ENCODE peak calls at places on chromosomes 5 and 9, in eight cellular contexts. One of them, this sample, is unnamed. For H3K4me1, the result is how much of the 10 kb centered on the place peaks cover.

GRCh38 chr5:134113908-134114875 is at the start of gene TCF7:
- DNase-seq in fibroblast of lung: peak
- DNase-seq in endodermal cell: peak
- DNase-seq in OCI-LY7: peak
- DNase-seq in body of pancreas: peak
- DNase-seq in heart left ventricle: peak
- DNase-seq in A673: peak
- DNase-seq in upper lobe of right lung: peak
- DNase-seq in this sample: peak

GRCh38 chr9:14372437-14373318 is 58.7 kb upstream of the NFIB start:
- DNase-seq in fibroblast of lung: peak
- DNase-seq in endodermal cell: peak
- DNase-seq in OCI-LY7: no peak
- DNase-seq in body of pancreas: peak
- DNase-seq in heart left ventricle: peak
- DNase-seq in A673: peak
- DNase-seq in upper lobe of right lung: no peak
- DNase-seq in this sample: no peak

GRCh38 chr9:36995927-36996471 is 38.1 kb downstream of the PAX5 start:
- DNase-seq in fibroblast of lung: peak
- DNase-seq in endodermal cell: peak
- DNase-seq in OCI-LY7: peak
- DNase-seq in body of pancreas: peak
- DNase-seq in heart left ventricle: peak
- DNase-seq in A673: peak
- DNase-seq in upper lobe of right lung: peak
- DNase-seq in this sample: peak

GRCh38 chr5:108521011-108521700 is 139.3 kb upstream of the FBXL17 start:
- DNase-seq in fibroblast of lung: no peak
- DNase-seq in endodermal cell: no peak
- DNase-seq in OCI-LY7: peak
- DNase-seq in body of pancreas: no peak
- DNase-seq in heart left ventricle: no peak
- DNase-seq in A673: no peak
- DNase-seq in upper lobe of right lung: no peak
- DNase-seq in this sample: no peak

GRCh38 chr5:5139358-5140050 is 626 bp upstream of the ADAMTS16 start:
- DNase-seq in fibroblast of lung: no peak
- DNase-seq in endodermal cell: no peak
- DNase-seq in OCI-LY7: no peak
- DNase-seq in body of pancreas: peak
- DNase-seq in heart left ventricle: no peak
- DNase-seq in A673: no peak
- DNase-seq in upper lobe of right lung: no peak
- DNase-seq in this sample: peak

GRCh38 chr5:34789021-34789531 is 49.9 kb upstream of the TTC23L start:
- DNase-seq in fibroblast of lung: peak
- DNase-seq in endodermal cell: no peak
- DNase-seq in OCI-LY7: no peak
- DNase-seq in body of pancreas: no peak
- DNase-seq in heart left ventricle: peak
- DNase-seq in A673: no peak
- DNase-seq in upper lobe of right lung: no peak
- DNase-seq in this sample: no peak

GRCh38 chr5:150113047-150113744 is 26.8 kb upstream of the CSF1R start:
- DNase-seq in fibroblast of lung: no peak
- DNase-seq in endodermal cell: peak
- DNase-seq in OCI-LY7: no peak
- DNase-seq in body of pancreas: no peak
- DNase-seq in heart left ventricle: no peak
- DNase-seq in A673: no peak
- DNase-seq in upper lobe of right lung: peak
- DNase-seq in this sample: no peak

GRCh38 chr5:65769539-65769938 is 47.5 kb downstream of the NLN start:
- DNase-seq in fibroblast of lung: peak
- DNase-seq in endodermal cell: no peak
- DNase-seq in OCI-LY7: no peak
- DNase-seq in body of pancreas: no peak
- DNase-seq in heart left ventricle: no peak
- DNase-seq in A673: no peak
- DNase-seq in upper lobe of right lung: no peak
- DNase-seq in this sample: no peak

GRCh38 chr5:59988396-59988795 is 94.9 kb upstream of the PDE4D start:
- DNase-seq in fibroblast of lung: no peak
- DNase-seq in endodermal cell: no peak
- DNase-seq in OCI-LY7: no peak
- DNase-seq in body of pancreas: no peak
- DNase-seq in heart left ventricle: no peak
- DNase-seq in A673: no peak
- DNase-seq in upper lobe of right lung: no peak
- DNase-seq in this sample: no peak

GRCh38 chr5:108842260-108842659 is 94.6 kb downstream of the FER start:
- DNase-seq in fibroblast of lung: no peak
- DNase-seq in endodermal cell: no peak
- DNase-seq in OCI-LY7: no peak
- DNase-seq in body of pancreas: no peak
- DNase-seq in heart left ventricle: no peak
- DNase-seq in A673: no peak
- DNase-seq in upper lobe of right lung: no peak
- DNase-seq in this sample: no peak

GRCh38 chr9:137759117-137759516 is 118.5 kb upstream of the CACNA1B start:
- DNase-seq in fibroblast of lung: no peak
- DNase-seq in endodermal cell: no peak
- DNase-seq in OCI-LY7: no peak
- DNase-seq in body of pancreas: no peak
- DNase-seq in heart left ventricle: no peak
- DNase-seq in A673: no peak
- DNase-seq in upper lobe of right lung: no peak
- DNase-seq in this sample: no peak

GRCh38 chr5:155451106-155451505 is 437.6 kb downstream of the KIF4B start:
- DNase-seq in fibroblast of lung: no peak
- DNase-seq in endodermal cell: no peak
- DNase-seq in OCI-LY7: no peak
- DNase-seq in body of pancreas: no peak
- DNase-seq in heart left ventricle: no peak
- DNase-seq in A673: no peak
- DNase-seq in upper lobe of right lung: no peak
- DNase-seq in this sample: no peak

GRCh38 chr5:98816574-98817222 is 43.2 kb downstream of the RGMB start:
- DNase-seq in fibroblast of lung: peak
- DNase-seq in endodermal cell: no peak
- DNase-seq in OCI-LY7: no peak
- DNase-seq in body of pancreas: peak
- DNase-seq in heart left ventricle: no peak
- DNase-seq in A673: no peak
- DNase-seq in upper lobe of right lung: peak
- DNase-seq in this sample: no peak

GRCh38 chr5:177500685-177501522 is 3.5 kb upstream of the PDLIM7 start:
- DNase-seq in fibroblast of lung: peak
- DNase-seq in endodermal cell: peak
- DNase-seq in OCI-LY7: peak
- DNase-seq in body of pancreas: peak
- DNase-seq in heart left ventricle: peak
- DNase-seq in A673: peak
- DNase-seq in upper lobe of right lung: peak
- DNase-seq in this sample: peak

GRCh38 chr5:18797241-18797640 is 1163.0 kb downstream of the TAF11L14 start:
- DNase-seq in fibroblast of lung: no peak
- DNase-seq in endodermal cell: peak
- DNase-seq in OCI-LY7: no peak
- DNase-seq in body of pancreas: no peak
- DNase-seq in heart left ventricle: no peak
- DNase-seq in A673: no peak
- DNase-seq in upper lobe of right lung: no peak
- DNase-seq in this sample: no peak

GRCh38 chr5:18798058-18798457 is 1163.8 kb downstream of the TAF11L14 start:
- DNase-seq in fibroblast of lung: no peak
- DNase-seq in endodermal cell: peak
- DNase-seq in OCI-LY7: no peak
- DNase-seq in body of pancreas: no peak
- DNase-seq in heart left ventricle: no peak
- DNase-seq in A673: no peak
- DNase-seq in upper lobe of right lung: no peak
- DNase-seq in this sample: no peak

GRCh38 chr5:18799482-18800128 is 1165.3 kb downstream of the TAF11L14 start:
- DNase-seq in fibroblast of lung: no peak
- DNase-seq in endodermal cell: peak
- DNase-seq in OCI-LY7: no peak
- DNase-seq in body of pancreas: no peak
- DNase-seq in heart left ventricle: no peak
- DNase-seq in A673: no peak
- DNase-seq in upper lobe of right lung: no peak
- DNase-seq in this sample: no peak

GRCh38 chr5:18802336-18802735 is 1168.1 kb downstream of the TAF11L14 start:
- DNase-seq in fibroblast of lung: no peak
- DNase-seq in endodermal cell: no peak
- DNase-seq in OCI-LY7: no peak
- DNase-seq in body of pancreas: no peak
- DNase-seq in heart left ventricle: no peak
- DNase-seq in A673: no peak
- DNase-seq in upper lobe of right lung: no peak
- DNase-seq in this sample: no peak

GRCh38 chr5:18800293-18801025 is 1166.2 kb downstream of the TAF11L14 start:
- DNase-seq in fibroblast of lung: no peak
- DNase-seq in endodermal cell: no peak
- DNase-seq in OCI-LY7: no peak
- DNase-seq in body of pancreas: no peak
- DNase-seq in heart left ventricle: no peak
- DNase-seq in A673: no peak
- DNase-seq in upper lobe of right lung: no peak
- DNase-seq in this sample: no peak
- H3K4me1 ChIP-seq in fibroblast of lung: under half
- H3K4me1 ChIP-seq in endodermal cell: under half
- H3K4me1 ChIP-seq in OCI-LY7: under half
- H3K4me1 ChIP-seq in body of pancreas: under half
- H3K4me1 ChIP-seq in heart left ventricle: under half
- H3K4me1 ChIP-seq in A673: under half
- H3K4me1 ChIP-seq in upper lobe of right lung: under half
- H3K4me1 ChIP-seq in this sample: under half

GRCh38 chr5:1132570-1132969 is 20.7 kb upstream of the SLC12A7 start:
- DNase-seq in fibroblast of lung: no peak
- DNase-seq in endodermal cell: no peak
- DNase-seq in OCI-LY7: no peak
- DNase-seq in body of pancreas: no peak
- DNase-seq in heart left ventricle: no peak
- DNase-seq in A673: no peak
- DNase-seq in upper lobe of right lung: no peak
- DNase-seq in this sample: no peak

GRCh38 chr5:1135696-1136525 is 24.0 kb upstream of the SLC12A7 start:
- DNase-seq in fibroblast of lung: no peak
- DNase-seq in endodermal cell: no peak
- DNase-seq in OCI-LY7: no peak
- DNase-seq in body of pancreas: no peak
- DNase-seq in heart left ventricle: no peak
- DNase-seq in A673: no peak
- DNase-seq in upper lobe of right lung: no peak
- DNase-seq in this sample: peak

GRCh38 chr5:1133510-1134255 is 21.8 kb upstream of the SLC12A7 start:
- DNase-seq in fibroblast of lung: no peak
- DNase-seq in endodermal cell: no peak
- DNase-seq in OCI-LY7: peak
- DNase-seq in body of pancreas: no peak
- DNase-seq in heart left ventricle: no peak
- DNase-seq in A673: peak
- DNase-seq in upper lobe of right lung: no peak
- DNase-seq in this sample: no peak

GRCh38 chr5:1133108-1133507 is 21.2 kb upstream of the SLC12A7 start:
- DNase-seq in fibroblast of lung: no peak
- DNase-seq in endodermal cell: no peak
- DNase-seq in OCI-LY7: no peak
- DNase-seq in body of pancreas: no peak
- DNase-seq in heart left ventricle: no peak
- DNase-seq in A673: no peak
- DNase-seq in upper lobe of right lung: no peak
- DNase-seq in this sample: no peak

GRCh38 chr5:1134478-1134877 is 22.6 kb upstream of the SLC12A7 start:
- DNase-seq in fibroblast of lung: no peak
- DNase-seq in endodermal cell: no peak
- DNase-seq in OCI-LY7: peak
- DNase-seq in body of pancreas: peak
- DNase-seq in heart left ventricle: no peak
- DNase-seq in A673: no peak
- DNase-seq in upper lobe of right lung: no peak
- DNase-seq in this sample: no peak
- TF ChIP-seq CTCF in fibroblast of lung: peak
- TF ChIP-seq CTCF in endodermal cell: peak
- TF ChIP-seq CTCF in OCI-LY7: peak
- TF ChIP-seq CTCF in body of pancreas: peak
- TF ChIP-seq CTCF in heart left ventricle: peak
- TF ChIP-seq CTCF in A673: no peak
- TF ChIP-seq CTCF in upper lobe of right lung: no peak
- TF ChIP-seq CTCF in this sample: no peak

DNA sequence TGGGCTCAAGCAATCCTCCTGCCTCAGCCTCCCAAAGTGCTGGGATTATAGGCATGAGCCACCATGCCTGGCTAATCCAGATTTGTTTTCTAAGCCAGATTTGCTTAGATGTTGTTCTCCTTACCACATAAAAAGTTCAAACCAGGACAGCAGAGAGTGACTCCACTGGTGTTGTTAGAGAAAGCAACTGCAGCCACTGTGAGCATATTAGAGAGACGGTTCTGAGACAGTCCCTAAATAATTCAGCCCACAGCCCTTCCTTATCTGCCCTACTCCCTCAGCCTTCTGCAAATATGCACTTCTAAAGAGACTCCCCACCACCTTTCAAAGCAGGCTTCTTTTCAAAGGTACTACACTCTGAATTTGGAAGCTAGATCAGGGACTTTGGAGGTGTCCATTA is 96.1 kb downstream of the DRD1 start:
- DNase-seq in fibroblast of lung: no peak
- DNase-seq in endodermal cell: no peak
- DNase-seq in OCI-LY7: no peak
- DNase-seq in body of pancreas: no peak
- DNase-seq in heart left ventricle: no peak
- DNase-seq in A673: no peak
- DNase-seq in upper lobe of right lung: no peak
- DNase-seq in this sample: no peak
- H3K27ac ChIP-seq in fibroblast of lung: no peak
- H3K27ac ChIP-seq in endodermal cell: no peak
- H3K27ac ChIP-seq in OCI-LY7: no peak
- H3K27ac ChIP-seq in body of pancreas: no peak
- H3K27ac ChIP-seq in heart left ventricle: no peak
- H3K27ac ChIP-seq in A673: no peak
- H3K27ac ChIP-seq in upper lobe of right lung: no peak
- H3K27ac ChIP-seq in this sample: no peak

DNA sequence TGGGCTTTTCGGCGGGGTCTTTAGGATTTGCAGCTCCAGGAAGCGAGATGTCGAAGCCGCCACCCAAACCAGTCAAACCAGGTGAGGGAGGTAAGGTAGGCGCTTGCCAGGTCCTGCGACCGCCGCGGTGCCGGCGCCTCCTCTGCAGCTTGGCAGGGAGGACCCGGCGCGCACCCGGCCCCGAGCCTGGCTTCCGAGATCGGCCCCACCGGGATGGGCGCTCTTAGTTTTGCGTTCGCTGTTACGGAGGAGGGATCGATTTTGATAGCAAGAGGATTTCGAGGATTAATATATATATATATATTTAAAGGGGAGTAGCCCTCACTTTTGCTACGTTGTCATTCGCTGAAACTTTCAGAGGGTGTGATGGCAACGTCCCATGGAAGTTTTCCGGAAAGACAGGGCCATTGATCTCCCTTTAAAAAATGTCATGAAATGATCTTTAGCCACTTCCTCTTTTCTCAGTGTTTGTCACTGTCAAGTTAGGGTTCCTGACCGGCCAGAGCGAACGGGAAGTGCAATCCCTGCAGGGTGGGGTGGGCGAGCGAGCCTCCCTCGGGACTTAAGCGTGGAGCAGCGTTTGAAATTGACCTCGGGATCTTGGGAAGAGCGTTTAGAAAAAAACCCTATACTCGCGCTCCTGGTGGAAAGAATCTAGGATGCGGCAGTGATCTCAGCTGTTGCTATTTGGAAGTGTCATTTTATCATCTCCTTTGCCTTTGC is 493 bp downstream of the OSTF1 start:
- DNase-seq in fibroblast of lung: peak
- DNase-seq in endodermal cell: peak
- DNase-seq in OCI-LY7: peak
- DNase-seq in body of pancreas: peak
- DNase-seq in heart left ventricle: peak
- DNase-seq in A673: peak
- DNase-seq in upper lobe of right lung: peak
- DNase-seq in this sample: peak
- H3K4me1 ChIP-seq in fibroblast of lung: under half
- H3K4me1 ChIP-seq in endodermal cell: under half
- H3K4me1 ChIP-seq in OCI-LY7: under half
- H3K4me1 ChIP-seq in body of pancreas: half or more
- H3K4me1 ChIP-seq in heart left ventricle: under half
- H3K4me1 ChIP-seq in A673: under half
- H3K4me1 ChIP-seq in upper lobe of right lung: half or more
- H3K4me1 ChIP-seq in this sample: under half